ENCODE peak calls at places on chromosome 2, in seven cellular contexts. N, U, M, B, P, S and K are unnamed samples. For H3K4me1, the result is how much of the 10 kb centered on the place peaks cover.

GRCh38 chr2:162060522-162060921 is 13.5 kb downstream of the DPP4 start:
- DNase-seq in N (no peak), U (no peak), M (no peak), B (no peak), P (no peak), S (no peak), K (no peak)

GRCh38 chr2:168614291-168615018 is 158.4 kb downstream of the CERS6 start:
- DNase-seq in N (no peak), U (no peak), M (no peak), B (no peak), P (no peak), S (no peak), K (no peak)

GRCh38 chr2:119252186-119253113 is 28.8 kb downstream of the STEAP3 start:
- DNase-seq in N (no peak), U (peak), M (no peak), B (peak), P (no peak), S (peak), K (no peak)

GRCh38 chr2:31962757-31963361 is 47.9 kb downstream of the MEMO1 start:
- DNase-seq in N (no peak), U (no peak), M (no peak), B (no peak), P (no peak), S (peak), K (no peak)

GRCh38 chr2:232528746-232529445 is 2.9 kb downstream of the CHRND start:
- DNase-seq in N (no peak), U (no peak), M (no peak), B (no peak), P (no peak), S (no peak), K (peak)

GRCh38 chr2:54540194-54540593 is 84.1 kb downstream of the SPTBN1 start:
- DNase-seq in N (no peak), U (no peak), M (no peak), B (peak), P (no peak), S (no peak), K (no peak)

GRCh38 chr2:226483745-226484619 is 315.6 kb downstream of the IRS1 start:
- DNase-seq in N (no peak), U (peak), M (no peak), B (peak), P (no peak), S (no peak), K (no peak)

GRCh38 chr2:102005989-102006885 is 14.5 kb downstream of the IL1R2 start:
- DNase-seq in N (no peak), U (peak), M (peak), B (peak), P (peak), S (peak), K (no peak)

GRCh38 chr2:232592687-232593407 is 40.6 kb upstream of the EFHD1 start:
- DNase-seq in N (no peak), U (peak), M (peak), B (peak), P (no peak), S (peak), K (no peak)

GRCh38 chr2:42025151-42025582 is 22.7 kb upstream of the PKDCC start:
- DNase-seq in N (no peak), U (no peak), M (peak), B (peak), P (peak), S (peak), K (no peak)

GRCh38 chr2:134399096-134399495 is 145.2 kb downstream of the MGAT5 start:
- DNase-seq in N (no peak), U (no peak), M (no peak), B (no peak), P (no peak), S (no peak), K (no peak)

GRCh38 chr2:31137211-31138036 is 816 bp downstream of the GALNT14 start:
- DNase-seq in N (no peak), U (peak), M (no peak), B (no peak), P (no peak), S (no peak), K (peak)

GRCh38 chr2:236918513-236918912 is 167.2 kb upstream of the COPS8 start:
- DNase-seq in N (no peak), U (no peak), M (no peak), B (no peak), P (no peak), S (no peak), K (no peak)

GRCh38 chr2:103734911-103735310 is 973.1 kb downstream of the TMEM182 start:
- DNase-seq in N (no peak), U (no peak), M (no peak), B (no peak), P (no peak), S (no peak), K (no peak)
- H3K4me3 ChIP-seq in N (no peak), U (no peak), M (no peak), B (no peak), P (no peak), S (no peak), K (no peak)

DNA sequence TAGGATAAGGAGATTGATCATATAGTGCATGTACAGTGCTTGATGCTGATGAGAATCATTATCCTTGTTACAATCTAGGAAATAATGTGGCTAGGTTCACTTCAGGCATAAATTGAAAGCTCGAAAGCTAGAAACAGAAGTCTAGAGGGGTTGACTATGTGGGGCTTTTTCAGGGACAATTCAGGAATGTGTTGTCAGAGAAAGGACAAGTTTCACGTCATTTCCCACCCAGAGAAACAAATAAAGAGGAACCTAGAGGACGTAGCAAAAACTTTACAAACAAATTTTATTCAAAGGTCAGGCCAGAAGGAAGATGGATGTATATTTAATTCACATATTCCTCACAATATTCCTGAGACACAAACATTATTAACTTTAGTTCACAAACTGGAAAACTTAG is 7.6 kb downstream of the CYRIA start:
- DNase-seq in N (no peak), U (no peak), M (no peak), B (no peak), P (no peak), S (no peak), K (no peak)
- H3K4me1 ChIP-seq in N (under half), U (under half), M (under half), B (under half), P (under half), S (half or more), K (half or more)

DNA sequence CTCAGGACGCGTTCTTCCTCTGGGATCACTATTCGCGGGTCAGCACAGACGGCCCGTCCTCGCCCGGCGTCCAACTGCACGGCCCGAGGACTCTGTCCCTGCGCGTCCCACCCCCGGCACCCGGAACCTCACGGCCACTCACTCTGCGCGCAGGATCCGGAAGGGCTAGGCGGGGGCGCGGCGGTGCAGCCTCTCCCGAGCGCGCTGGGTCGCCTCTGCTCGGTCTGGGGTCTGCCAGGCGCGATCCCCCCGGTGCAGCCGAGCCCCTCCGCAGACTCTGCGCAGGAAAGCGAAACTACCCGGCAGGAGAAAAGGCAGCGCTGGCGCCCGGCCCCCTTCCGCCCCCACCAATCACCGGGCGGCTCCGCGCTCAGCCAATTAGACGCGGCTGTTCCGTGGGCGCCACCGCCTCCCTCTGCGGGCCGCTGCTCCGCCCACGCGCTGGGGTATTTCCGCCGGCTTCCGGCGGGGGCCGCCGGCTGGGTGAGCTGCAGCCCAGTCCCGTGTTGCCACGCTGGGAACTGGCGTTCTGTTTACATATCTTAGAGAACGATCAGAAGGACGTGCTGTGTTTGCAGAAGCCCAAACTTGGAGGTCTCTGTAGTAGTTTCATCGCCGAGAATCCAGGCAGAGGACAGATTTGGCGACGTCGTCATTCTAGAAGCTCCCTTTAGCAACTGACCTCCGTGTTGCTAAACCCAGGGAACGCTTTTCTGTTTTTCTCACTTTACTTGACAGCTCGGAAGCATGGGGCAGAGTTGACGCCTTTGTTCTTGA is at the start of gene STAT1:
- DNase-seq in N (peak), U (peak), M (peak), B (peak), P (peak), S (peak), K (peak)
- TF ChIP-seq POLR2A in N (peak), U (peak), M (peak), B (peak), P (peak), S (peak), K (peak)

GRCh38 chr2:174631009-174631981 is 33.7 kb upstream of the WIPF1 start:
- DNase-seq in N (no peak), U (no peak), M (no peak), B (peak), P (no peak), S (no peak), K (no peak)
- H3K4me3 ChIP-seq in N (no peak), U (no peak), M (no peak), B (no peak), P (no peak), S (no peak), K (peak)

GRCh38 chr2:46871976-46872381 is 43.6 kb downstream of the MCFD2 start:
- DNase-seq in N (no peak), U (no peak), M (no peak), B (no peak), P (no peak), S (no peak), K (no peak)

GRCh38 chr2:46873632-46874068 is 42.0 kb downstream of the MCFD2 start:
- DNase-seq in N (peak), U (peak), M (peak), B (peak), P (peak), S (peak), K (no peak)

GRCh38 chr2:46872876-46873631 is 42.6 kb downstream of the MCFD2 start:
- DNase-seq in N (no peak), U (no peak), M (no peak), B (peak), P (no peak), S (no peak), K (no peak)

GRCh38 chr2:46869621-46870020 is 46.0 kb downstream of the MCFD2 start:
- DNase-seq in N (no peak), U (no peak), M (no peak), B (no peak), P (no peak), S (no peak), K (no peak)

GRCh38 chr2:46870051-46870839 is 45.4 kb downstream of the MCFD2 start:
- DNase-seq in N (no peak), U (no peak), M (no peak), B (peak), P (no peak), S (no peak), K (no peak)
- H3K4me1 ChIP-seq in N (under half), U (under half), M (under half), B (under half), P (under half), S (under half), K (under half)

GRCh38 chr2:47801118-47801517 is 18.2 kb downstream of the MSH6 start:
- DNase-seq in N (no peak), U (no peak), M (no peak), B (no peak), P (no peak), S (no peak), K (no peak)
- TF ChIP-seq POLR2A in N (no peak), U (no peak), M (no peak), B (no peak), P (no peak), S (no peak), K (no peak)

DNA sequence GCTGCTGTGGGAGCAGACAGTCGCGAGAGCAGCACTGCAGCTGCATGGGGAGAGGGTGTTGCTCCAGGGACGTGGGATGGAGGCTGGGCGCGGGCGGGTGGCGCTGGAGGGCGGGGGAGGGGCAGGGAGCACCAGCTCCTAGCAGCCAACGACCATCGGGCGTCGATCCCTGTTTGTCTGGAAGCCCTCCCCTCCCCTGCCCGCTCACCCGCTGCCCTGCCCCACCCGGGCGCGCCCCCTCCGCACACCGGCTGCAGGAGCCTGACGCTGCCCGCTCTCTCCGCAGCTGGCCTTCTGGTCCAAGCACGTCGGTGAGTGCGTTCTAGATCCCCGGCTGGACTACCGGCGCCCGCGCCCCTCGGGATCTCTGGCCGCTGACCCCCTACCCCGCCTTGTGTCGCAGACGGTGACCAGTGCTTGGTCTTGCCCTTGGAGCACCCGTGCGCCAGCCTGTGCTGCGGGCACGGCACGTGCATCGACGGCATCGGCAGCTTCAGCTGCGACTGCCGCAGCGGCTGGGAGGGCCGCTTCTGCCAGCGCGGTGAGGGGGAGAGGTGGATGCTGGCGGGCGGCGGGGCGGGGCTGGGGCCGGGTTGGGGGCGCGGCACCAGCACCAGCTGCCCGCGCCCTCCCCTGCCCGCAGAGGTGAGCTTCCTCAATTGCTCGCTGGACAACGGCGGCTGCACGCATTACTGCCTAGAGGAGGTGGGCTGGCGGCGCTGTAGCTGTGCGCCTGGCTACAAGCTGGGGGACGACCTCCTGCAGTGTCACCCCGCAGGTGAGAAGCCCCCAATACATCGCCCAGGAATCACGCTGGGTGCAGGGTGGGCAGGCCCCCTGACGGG is 4.6 kb downstream of the PROC start:
- DNase-seq in N (no peak), U (no peak), M (no peak), B (no peak), P (no peak), S (no peak), K (peak)
- H3K4me3 ChIP-seq in N (peak), U (peak), M (no peak), B (peak), P (no peak), S (peak), K (peak)